ENCODE peak calls at places on chromosomes 7 and 10, in four cellular contexts. I is ELR, L is T-helper 1 cell, J is AG20443. H is an unnamed sample.

GRCh38 chr7:39541493-39541892 is 24.7 kb upstream of the YAE1 start:
- DNase-seq in I (no peak), J (no peak), L (no peak), H (no peak)

GRCh38 chr10:90865400-90865799 is 6.4 kb upstream of the RPP30 start:
- DNase-seq in L (no peak), J (peak; percentile 43), I (peak; percentile 72), H (peak; percentile 34)

GRCh38 chr10:22554481-22555182 is 159.7 kb downstream of the PIP4K2A start:
- DNase-seq in J (peak; percentile 78), L (no peak), I (no peak), H (peak; percentile 35)

GRCh38 chr7:155258233-155258575 is 39.5 kb upstream of the INSIG1 start:
- DNase-seq in I (peak; percentile 83), L (no peak), J (peak; percentile 88), H (peak; percentile 96)

GRCh38 chr10:14660872-14661271 is 113.8 kb downstream of the FAM107B start:
- DNase-seq in J (no peak), L (no peak), I (no peak), H (no peak)

GRCh38 chr7:69932034-69932628 is 333.9 kb downstream of the AUTS2 start:
- DNase-seq in L (no peak), I (no peak), J (peak; percentile 57), H (peak; percentile 22)

GRCh38 chr10:73898730-73899400 is 12.1 kb upstream of the PLAU start:
- DNase-seq in I (peak; percentile 82), L (no peak), J (no peak), H (no peak)

GRCh38 chr10:110326351-110327032 is 21.8 kb upstream of the SMNDC1 start:
- DNase-seq in I (peak; percentile 91), J (peak; percentile 53), L (no peak), H (no peak)

GRCh38 chr10:47165711-47166404 is 134.1 kb upstream of the GDF10 start:
- DNase-seq in L (peak; percentile 35), J (peak; percentile 58), I (peak; percentile 86), H (peak; percentile 63)

GRCh38 chr7:141024668-141025067 is 9.9 kb upstream of the MRPS33 start:
- DNase-seq in L (no peak), I (no peak), J (no peak), H (no peak)

GRCh38 chr10:116587878-116588590 is 2.7 kb upstream of the PNLIPRP1 start:
- DNase-seq in J (no peak), I (no peak), L (no peak), H (no peak)

GRCh38 chr10:112461029-112461887 is 14.2 kb downstream of the VTI1A start:
- DNase-seq in I (peak; percentile 92), J (peak; percentile 30), L (peak; percentile 89), H (peak; percentile 26)

GRCh38 chr10:102596506-102596971 is 47.7 kb upstream of the TRIM8 start:
- DNase-seq in J (peak; percentile 80), L (peak; percentile 23), I (peak; percentile 80), H (no peak)

GRCh38 chr7:130008941-130009847 is 42.0 kb downstream of the ZC3HC1 start:
- DNase-seq in L (no peak), J (no peak), I (peak; percentile 78), H (peak; percentile 29)

GRCh38 chr7:98584830-98585229 is 32.3 kb upstream of the NPTX2 start:
- DNase-seq in I (no peak), L (no peak), J (no peak), H (no peak)

GRCh38 chr7:114508096-114508495 is 93.5 kb downstream of the FOXP2 start:
- DNase-seq in L (no peak), I (peak; percentile 10), J (peak; percentile 15), H (peak; percentile 36)

GRCh38 chr7:128192497-128193142 is 48.5 kb upstream of the LEP start:
- DNase-seq in L (no peak), I (no peak), J (no peak), H (no peak)

GRCh38 chr10:69789164-69789576 is 12.5 kb upstream of the COL13A1 start:
- DNase-seq in J (peak; percentile 55), L (no peak), I (peak; percentile 29), H (no peak)

GRCh38 chr7:17497136-17497535 is 198.7 kb downstream of the AHR start:
- DNase-seq in J (peak; percentile 33), L (no peak), I (no peak), H (peak; percentile 17)

GRCh38 chr10:129703287-129704137 is 236.5 kb downstream of the MGMT start:
- DNase-seq in I (no peak), L (no peak), J (no peak), H (no peak)

GRCh38 chr7:39507866-39508551 is 58.2 kb upstream of the YAE1 start:
- DNase-seq in J (no peak), I (no peak), L (peak; percentile 4), H (no peak)

GRCh38 chr7:121547341-121548092 is 151.4 kb upstream of the FAM3C start:
- DNase-seq in I (peak; percentile 79), L (peak; percentile 72), J (peak; percentile 67), H (peak; percentile 66)

GRCh38 chr10:72353963-72354355 is 760 bp downstream of the DNAJB12 start:
- DNase-seq in J (peak; percentile 62), L (no peak), I (peak; percentile 59), H (no peak)

GRCh38 chr7:1811850-1812692 is 142.0 kb downstream of the ELFN1 start:
- DNase-seq in J (peak; percentile 47), I (no peak), L (no peak), H (no peak)

GRCh38 chr7:6558837-6559236 is 7.6 kb upstream of the GRID2IP start:
- DNase-seq in I (peak; percentile 83), J (peak; percentile 71), L (no peak), H (peak; percentile 15)

GRCh38 chr10:47353351-47353750 is 5.2 kb downstream of the RBP3 start:
- DNase-seq in I (no peak), L (no peak), J (no peak), H (no peak)

GRCh38 chr7:24617957-24618616 is 44.8 kb downstream of the PALS2 start:
- DNase-seq in L (no peak), J (no peak), I (no peak), H (no peak)

GRCh38 chr10:26441491-26442214 is 3.5 kb downstream of the APBB1IP start:
- DNase-seq in I (peak; percentile 94), J (peak; percentile 60), L (peak; percentile 34), H (peak; percentile 37)

GRCh38 chr7:149690688-149691446 is 82.5 kb downstream of the ZNF467 start:
- DNase-seq in L (no peak), J (peak; percentile 54), I (peak; percentile 68), H (peak; percentile 31)

GRCh38 chr7:72325561-72325960 is 86.6 kb downstream of the CALN1 start:
- DNase-seq in I (no peak), L (no peak), J (no peak), H (no peak)

GRCh38 chr7:45574521-45575500 is 643 bp downstream of the ADCY1 start:
- DNase-seq in J (peak; percentile 88), L (no peak), I (peak; percentile 44), H (peak; percentile 17)